ENCODE peak calls at places on chromosome 6, in six cellular contexts. S is transverse colon, R is sigmoid colon, Y is Peyer's patch, W is uterus, E is tibial nerve. B is an unnamed sample.
A peak's percentile ranks its signal among the peaks of the same experiment; 100 is the strongest.

GRCh38 chr6:145815351-145815772 is 767 bp upstream of the FBXO30 start:
- DNase-seq in S (no peak), R (peak; percentile 71), E (no peak), W (no peak), Y (no peak), B (peak; percentile 38)

GRCh38 chr6:2008383-2008976 is 236.9 kb downstream of the GMDS start:
- DNase-seq in R (no peak), W (no peak), E (no peak), S (no peak), Y (no peak), B (no peak)

GRCh38 chr6:89792881-89793280 is 26.7 kb downstream of the MDN1 start:
- DNase-seq in W (no peak), S (peak; percentile 13), R (no peak), E (no peak), Y (no peak), B (no peak)

GRCh38 chr6:123879749-123880148 is 76.1 kb downstream of the NKAIN2 start:
- DNase-seq in S (no peak), W (no peak), E (no peak), Y (no peak), R (no peak), B (no peak)

GRCh38 chr6:57262491-57262890 is 40.4 kb upstream of the RAB23 start:
- DNase-seq in Y (no peak), W (peak; percentile 82), R (peak; percentile 94), S (peak; percentile 53), E (peak; percentile 64), B (peak; percentile 42)

GRCh38 chr6:74409447-74409846 is 713.4 kb downstream of the CD109 start:
- DNase-seq in R (no peak), E (no peak), W (no peak), S (no peak), Y (no peak), B (no peak)

GRCh38 chr6:118574051-118574865 is 26.2 kb downstream of the PLN start:
- DNase-seq in E (no peak), R (no peak), S (no peak), W (no peak), Y (no peak), B (no peak)

GRCh38 chr6:83597511-83597910 is 85.2 kb downstream of the PRSS35 start:
- DNase-seq in R (no peak), S (no peak), Y (no peak), E (no peak), W (no peak), B (no peak)

GRCh38 chr6:93701526-93701925 is 282.2 kb upstream of the EPHA7 start:
- DNase-seq in R (no peak), W (no peak), Y (no peak), S (no peak), E (no peak), B (no peak)

GRCh38 chr6:85594197-85594930 is 706 bp upstream of the SNX14 start:
- DNase-seq in Y (no peak), S (no peak), W (no peak), R (no peak), E (no peak), B (peak; percentile 57)

GRCh38 chr6:85591207-85591606 is 2.5 kb downstream of the SNX14 start:
- DNase-seq in S (no peak), R (no peak), E (no peak), W (no peak), Y (no peak), B (no peak)

GRCh38 chr6:85592044-85592443 is 1.6 kb downstream of the SNX14 start:
- DNase-seq in R (no peak), W (no peak), S (no peak), E (no peak), Y (no peak), B (no peak)

DNA sequence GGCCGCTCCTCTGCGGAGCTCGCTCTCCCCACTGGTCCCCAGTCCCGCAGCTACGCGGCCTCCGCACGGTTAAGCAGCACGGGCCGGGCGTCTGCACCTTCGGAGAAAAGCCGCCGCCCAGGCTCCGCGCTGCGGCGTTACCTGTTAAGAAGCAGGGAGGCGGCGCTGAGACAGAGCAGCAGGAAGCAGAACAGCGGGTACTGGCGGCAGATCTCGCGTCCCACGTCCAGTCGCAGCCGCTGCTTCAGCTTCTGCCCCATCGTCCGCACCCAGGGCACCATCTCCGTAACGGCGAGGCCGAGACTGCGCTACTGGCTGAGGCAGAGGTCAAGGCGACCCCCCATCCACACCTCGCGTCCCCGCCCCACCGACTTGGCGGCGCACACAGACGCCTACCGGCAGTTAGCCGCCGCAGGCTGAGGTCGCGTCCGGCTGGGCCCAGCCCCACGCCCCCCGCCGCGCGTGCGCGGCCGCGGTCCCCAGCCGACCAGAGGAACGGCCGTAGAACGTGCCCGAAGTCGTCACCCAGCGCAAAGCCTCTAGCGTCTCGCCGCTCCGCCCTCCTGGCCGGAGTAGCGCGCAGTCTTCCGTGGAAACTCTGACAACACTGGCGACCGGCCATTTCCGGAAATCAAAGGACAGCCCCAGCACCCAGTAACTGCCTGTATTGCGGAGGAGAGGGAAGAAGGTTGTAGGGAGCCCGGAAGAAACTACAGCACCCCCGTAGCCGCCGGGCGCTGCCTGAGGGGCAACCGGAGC is at the start of gene SNX14:
- DNase-seq in R (peak; percentile 98), W (peak; percentile 96), E (peak; percentile 88), Y (peak; percentile 96), S (peak; percentile 96), B (peak; percentile 99)
- TF ChIP-seq POLR2A in R (peak; percentile 50), W (peak; percentile 89), E (peak; percentile 31), Y (peak; percentile 78), S (peak; percentile 93), B (peak; percentile 37)

GRCh38 chr6:81295310-81295709 is 457.2 kb downstream of the TENT5A start:
- DNase-seq in W (no peak), E (no peak), Y (no peak), R (no peak), S (no peak), B (no peak)
- H3K27me3 ChIP-seq in W (no peaks in the 10 kb centered on the region), E (no peaks in the 10 kb centered on the region), Y (no peaks in the 10 kb centered on the region), R (no peaks in the 10 kb centered on the region), S (no peaks in the 10 kb centered on the region), B (no peaks in the 10 kb centered on the region)

DNA sequence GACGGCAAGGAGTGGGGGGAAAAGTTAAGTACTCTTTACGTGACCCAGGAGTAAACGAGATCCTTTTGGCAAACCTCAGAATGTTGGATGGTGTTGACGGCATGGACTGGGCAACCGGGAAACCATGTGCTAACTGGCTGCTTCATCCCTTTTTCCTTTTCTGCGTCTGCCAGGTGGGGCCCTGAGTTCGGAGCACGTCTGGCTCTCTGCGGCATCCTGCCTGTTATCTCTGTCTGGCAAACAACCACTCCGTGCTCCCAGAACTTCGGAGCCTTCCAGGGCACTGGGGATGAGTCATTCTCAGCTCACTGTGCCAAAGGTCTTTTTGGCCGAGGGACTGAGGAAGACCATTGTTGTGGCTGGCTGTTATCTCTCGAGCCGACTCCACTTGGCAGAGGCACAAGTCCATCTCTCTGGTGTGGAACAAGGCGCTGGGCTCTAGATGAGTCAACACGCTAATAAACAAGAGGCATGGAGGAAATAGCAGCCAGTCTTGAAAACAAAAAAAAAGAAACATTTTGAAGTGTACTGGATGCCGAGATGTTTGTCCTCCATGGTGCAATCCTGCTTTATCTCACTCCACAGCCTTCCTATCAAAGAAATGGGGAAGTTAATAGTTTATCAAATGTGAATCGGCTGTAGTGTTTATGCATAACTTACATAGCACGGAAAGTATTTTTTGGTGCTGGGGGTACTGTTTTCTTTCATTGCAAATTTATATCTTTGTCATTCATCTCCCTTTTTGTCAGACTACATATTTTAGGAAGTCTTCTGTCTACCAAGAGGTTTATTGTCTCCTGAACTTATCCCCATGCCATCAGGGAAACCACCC is 64.6 kb upstream of the TXNDC5 start:
- DNase-seq in E (peak; percentile 40), S (peak; percentile 78), W (peak; percentile 86), Y (peak; percentile 85), R (peak; percentile 89), B (peak; percentile 53)
- H3K4me3 ChIP-seq in E (no peak overlapping the region), S (no peak overlapping the region), W (no peak overlapping the region), Y (no peak overlapping the region), R (no peak overlapping the region), B (no peak overlapping the region)

GRCh38 chr6:33053230-33053629 is 20.2 kb downstream of the HLA-DPA1 start:
- DNase-seq in W (no peak), E (no peak), R (no peak), Y (no peak), S (no peak), B (no peak)

GRCh38 chr6:33052627-33053026 is 20.8 kb downstream of the HLA-DPA1 start:
- DNase-seq in Y (no peak), S (no peak), E (no peak), R (no peak), W (no peak), B (no peak)

GRCh38 chr6:33061987-33062386 is 11.5 kb downstream of the HLA-DPA1 start:
- DNase-seq in Y (no peak), W (no peak), R (no peak), E (no peak), S (no peak), B (no peak)

DNA sequence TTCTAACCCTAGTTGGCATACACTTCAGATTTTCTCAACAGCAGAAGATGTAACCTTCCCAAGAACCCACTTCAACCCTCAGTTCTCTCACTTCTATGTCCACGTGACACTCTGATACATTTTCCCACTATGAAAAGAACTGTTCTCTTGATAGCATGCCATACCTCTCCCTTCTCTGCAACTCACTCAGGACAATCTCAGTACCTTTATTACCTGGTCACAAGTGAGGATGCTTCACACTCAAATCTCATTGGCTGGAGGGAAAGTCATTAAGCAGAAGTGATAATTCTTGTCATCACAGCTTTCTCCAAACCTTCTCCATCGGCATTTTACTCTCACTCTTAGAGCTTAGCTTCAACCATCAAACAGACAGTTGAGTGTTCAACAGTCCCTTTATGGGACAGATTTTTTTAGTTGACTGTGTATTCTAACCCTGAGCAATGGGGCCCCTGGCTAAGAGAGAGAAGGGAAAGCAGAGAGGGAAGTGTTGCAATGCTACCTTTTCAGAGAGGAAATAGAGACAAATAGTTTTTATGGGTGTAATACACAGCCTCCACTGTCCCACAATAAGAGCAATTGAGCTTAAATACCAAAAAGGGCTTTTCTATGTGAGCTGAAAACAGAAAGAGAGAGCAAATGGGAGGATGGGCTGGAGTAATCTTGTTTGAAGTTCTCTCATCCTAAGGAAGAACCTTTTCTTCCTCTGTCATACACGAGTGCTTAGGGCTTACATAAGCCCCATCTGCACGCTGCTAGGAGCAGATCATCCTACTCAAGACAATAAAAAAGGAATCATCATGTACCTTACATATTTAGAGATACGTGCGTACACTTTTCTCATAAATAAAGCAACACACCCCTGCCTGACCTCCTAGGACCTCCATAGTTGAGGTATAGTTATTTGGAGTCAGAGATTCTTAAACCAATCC is 16.0 kb downstream of the HLA-DPA1 start:
- DNase-seq in S (no peak), Y (no peak), R (no peak), E (no peak), W (no peak), B (no peak)
- TF ChIP-seq POLR2A in S (no peak), Y (no peak), R (no peak), E (no peak), W (no peak), B (no peak)

GRCh38 chr6:170420791-170421776 is 114.5 kb downstream of the FAM120B start:
- DNase-seq in W (no peak), S (no peak), Y (no peak), R (no peak), E (no peak), B (no peak)

GRCh38 chr6:170423030-170423429 is 116.5 kb downstream of the FAM120B start:
- DNase-seq in Y (no peak), R (no peak), E (no peak), W (no peak), S (no peak), B (no peak)

GRCh38 chr6:170421921-170422320 is 115.4 kb downstream of the FAM120B start:
- DNase-seq in S (no peak), Y (no peak), W (no peak), R (no peak), E (no peak), B (peak; percentile 53)

GRCh38 chr6:170424634-170425126 is 118.1 kb downstream of the FAM120B start:
- DNase-seq in R (no peak), E (no peak), Y (no peak), S (no peak), W (no peak), B (no peak)

GRCh38 chr6:170423814-170424633 is 117.5 kb downstream of the FAM120B start:
- DNase-seq in W (no peak), E (no peak), Y (no peak), R (no peak), S (no peak), B (no peak)
- H3K27me3 ChIP-seq in W (no peaks in the 10 kb centered on the region), E (no peaks in the 10 kb centered on the region), Y (no peaks in the 10 kb centered on the region), R (peaks cover 6% of the 10 kb centered on the region), S (peaks cover 12% of the 10 kb centered on the region), B (no peaks in the 10 kb centered on the region)

B was measured in thyroid gland.